ENCODE peak calls at places on chromosomes 3 and 15, in four cellular contexts. One of them, this sample, is unnamed.

GRCh38 chr3:67783281-67784250 is 129.2 kb upstream of the SUCLG2 start:
- DNase-seq in HepG2: no peak
- DNase-seq in GM12878: no peak
- DNase-seq in K562: no peak
- DNase-seq in this sample: no peak

GRCh38 chr3:187963677-187964385 is 190.1 kb upstream of the LPP start:
- DNase-seq in K562: no peak
- DNase-seq in GM12878: no peak
- DNase-seq in HepG2: no peak
- DNase-seq in this sample: no peak

GRCh38 chr15:45594322-45594721 is 7.1 kb downstream of the BLOC1S6 start:
- DNase-seq in GM12878: no peak
- DNase-seq in HepG2: no peak
- DNase-seq in K562: no peak
- DNase-seq in this sample: no peak

GRCh38 chr3:76372497-76372896 is 587.1 kb upstream of the ZNF717 start:
- DNase-seq in GM12878: no peak
- DNase-seq in HepG2: no peak
- DNase-seq in K562: no peak
- DNase-seq in this sample: no peak

GRCh38 chr15:43977072-43977884 is 150.5 kb downstream of the WDR76 start:
- DNase-seq in HepG2: peak; percentile 22
- DNase-seq in GM12878: peak; percentile 63
- DNase-seq in K562: no peak
- DNase-seq in this sample: no peak

GRCh38 chr3:171972965-171973364 is 66.4 kb upstream of the FNDC3B start:
- DNase-seq in HepG2: no peak
- DNase-seq in GM12878: no peak
- DNase-seq in K562: no peak
- DNase-seq in this sample: no peak

GRCh38 chr15:78536134-78536533 is 4.1 kb upstream of the PSMA4 start:
- DNase-seq in K562: no peak
- DNase-seq in HepG2: no peak
- DNase-seq in GM12878: no peak
- DNase-seq in this sample: no peak

GRCh38 chr3:178112134-178112533 is 424.1 kb upstream of the KCNMB2 start:
- DNase-seq in HepG2: no peak
- DNase-seq in GM12878: no peak
- DNase-seq in K562: peak; percentile 57
- DNase-seq in this sample: peak; percentile 16

GRCh38 chr3:134804508-134805480 is 9.7 kb downstream of the EPHB1 start:
- DNase-seq in K562: no peak
- DNase-seq in GM12878: no peak
- DNase-seq in HepG2: no peak
- DNase-seq in this sample: no peak

GRCh38 chr3:26622634-26623408 is at the start of gene LRRC3B:
- DNase-seq in K562: no peak
- DNase-seq in GM12878: no peak
- DNase-seq in HepG2: no peak
- DNase-seq in this sample: peak; percentile 76

GRCh38 chr3:23861689-23862088 is 55.1 kb downstream of the NKIRAS1 start:
- DNase-seq in K562: no peak
- DNase-seq in GM12878: no peak
- DNase-seq in HepG2: no peak
- DNase-seq in this sample: no peak

GRCh38 chr3:23867400-23867799 is 49.4 kb downstream of the NKIRAS1 start:
- DNase-seq in K562: no peak
- DNase-seq in GM12878: no peak
- DNase-seq in HepG2: no peak
- DNase-seq in this sample: no peak

GRCh38 chr3:23863060-23863459 is 53.7 kb downstream of the NKIRAS1 start:
- DNase-seq in HepG2: no peak
- DNase-seq in K562: no peak
- DNase-seq in GM12878: no peak
- DNase-seq in this sample: no peak

GRCh38 chr3:23864954-23865353 is 51.8 kb downstream of the NKIRAS1 start:
- DNase-seq in K562: no peak
- DNase-seq in GM12878: no peak
- DNase-seq in HepG2: no peak
- DNase-seq in this sample: no peak

GRCh38 chr3:23865595-23866396 is 51.0 kb downstream of the NKIRAS1 start:
- DNase-seq in GM12878: peak; percentile 45
- DNase-seq in K562: peak; percentile 20
- DNase-seq in HepG2: peak; percentile 65
- DNase-seq in this sample: peak; percentile 34
- TF ChIP-seq ATF3 in GM12878: no peak
- TF ChIP-seq ATF3 in K562: no peak
- TF ChIP-seq ATF3 in HepG2: no peak
- TF ChIP-seq ATF3 in this sample: no peak

GRCh38 chr3:59713971-59714370 is 664.1 kb upstream of the CFAP20DC start:
- DNase-seq in HepG2: no peak
- DNase-seq in K562: no peak
- DNase-seq in GM12878: no peak
- DNase-seq in this sample: no peak

DNA sequence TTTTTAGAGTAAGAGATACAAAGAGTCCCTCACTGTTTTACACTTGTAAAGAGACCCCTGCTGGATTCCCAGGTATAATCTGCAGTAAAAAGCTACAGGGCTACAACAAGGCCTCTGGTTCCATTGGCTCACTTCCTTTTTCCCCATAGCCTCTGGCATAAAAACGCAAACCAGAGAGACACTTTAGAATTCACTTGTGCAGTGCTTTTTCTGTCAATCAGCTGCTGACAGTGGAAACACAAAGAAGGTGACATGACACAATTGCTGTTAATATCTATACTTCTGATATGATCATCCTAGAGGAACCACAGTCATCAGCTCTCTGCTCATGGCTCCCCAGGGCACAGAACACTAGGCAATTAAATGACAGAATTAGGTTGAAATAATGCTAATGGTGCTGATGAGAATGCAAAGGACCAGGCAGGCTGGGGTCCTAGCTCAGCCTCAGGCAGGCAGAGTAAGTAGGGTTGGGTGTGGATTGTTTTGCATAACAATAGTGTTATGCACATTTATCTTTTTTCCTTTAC is 667.9 kb upstream of the CFAP20DC start:
- DNase-seq in HepG2: no peak
- DNase-seq in K562: no peak
- DNase-seq in GM12878: no peak
- DNase-seq in this sample: no peak
- TF ChIP-seq ESRRA in HepG2: no peak
- TF ChIP-seq ESRRA in K562: no peak
- TF ChIP-seq ESRRA in GM12878: no peak
- TF ChIP-seq ESRRA in this sample: no peak

DNA sequence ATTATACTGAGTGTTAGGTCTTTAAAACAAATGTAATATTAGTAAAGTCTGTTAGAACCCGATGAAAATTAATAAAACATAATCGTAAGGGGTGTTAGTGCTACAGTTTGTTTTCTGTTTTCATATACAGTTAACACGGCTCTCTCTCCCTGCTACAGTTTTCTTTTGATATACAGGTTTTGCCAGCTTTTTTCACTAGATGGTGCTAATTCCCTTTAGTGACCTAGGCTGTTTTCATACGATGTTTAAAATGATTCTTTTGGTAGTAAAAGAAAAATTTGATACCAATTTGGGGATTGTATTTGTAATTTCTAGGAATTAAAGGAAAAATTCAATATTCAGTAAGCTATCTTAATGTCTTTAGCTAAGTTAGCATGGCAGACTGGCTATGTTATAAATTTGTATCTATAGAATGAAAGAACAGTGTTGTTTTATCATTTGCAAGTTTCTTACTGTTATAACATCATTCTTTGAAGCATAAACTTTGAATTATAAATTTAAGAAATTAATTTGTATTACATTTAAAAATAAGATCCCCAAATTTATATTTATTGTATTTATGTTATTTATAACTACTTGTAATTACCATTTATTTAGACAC is 11.5 kb downstream of the APH1B start:
- DNase-seq in K562: peak; percentile 69
- DNase-seq in GM12878: no peak
- DNase-seq in HepG2: peak; percentile 52
- DNase-seq in this sample: no peak
- TF ChIP-seq ATF3 in K562: no peak
- TF ChIP-seq ATF3 in GM12878: no peak
- TF ChIP-seq ATF3 in HepG2: no peak
- TF ChIP-seq ATF3 in this sample: no peak

DNA sequence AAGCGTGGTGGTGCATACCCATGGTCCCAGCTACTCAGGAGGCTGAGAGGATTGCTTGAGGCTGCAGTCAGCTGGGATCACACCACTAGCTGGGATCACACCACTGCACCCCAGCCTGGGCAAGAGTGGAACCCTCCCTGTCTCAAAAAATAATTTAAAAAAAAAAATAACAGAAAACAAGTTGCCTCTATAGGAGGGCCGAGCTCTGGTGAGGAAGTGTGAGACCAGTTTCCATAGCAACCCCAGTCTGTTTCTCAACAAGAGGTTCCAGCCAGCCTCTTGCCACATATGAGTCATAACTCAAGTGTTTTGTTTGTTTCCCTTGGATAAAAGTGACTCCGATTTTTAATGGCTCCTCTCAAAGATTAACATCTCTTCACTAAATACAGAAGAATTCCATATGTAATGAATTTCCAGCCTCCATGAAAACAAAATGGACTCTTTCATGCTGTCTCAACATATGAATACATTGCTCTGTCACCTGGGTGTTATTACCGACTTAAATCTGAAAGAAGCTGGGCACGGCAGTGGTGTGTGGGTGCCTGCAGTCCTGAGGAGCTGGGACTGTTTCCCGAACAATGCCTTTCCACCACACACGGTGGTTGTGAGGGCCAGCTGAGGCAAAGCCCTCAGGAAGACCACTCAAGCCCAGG is 19.7 kb downstream of the TMEM43 start:
- DNase-seq in HepG2: peak; percentile 96
- DNase-seq in GM12878: peak; percentile 52
- DNase-seq in K562: peak; percentile 85
- DNase-seq in this sample: no peak
- TF ChIP-seq ESRRA in HepG2: no peak
- TF ChIP-seq ESRRA in GM12878: no peak
- TF ChIP-seq ESRRA in K562: no peak
- TF ChIP-seq ESRRA in this sample: no peak

DNA sequence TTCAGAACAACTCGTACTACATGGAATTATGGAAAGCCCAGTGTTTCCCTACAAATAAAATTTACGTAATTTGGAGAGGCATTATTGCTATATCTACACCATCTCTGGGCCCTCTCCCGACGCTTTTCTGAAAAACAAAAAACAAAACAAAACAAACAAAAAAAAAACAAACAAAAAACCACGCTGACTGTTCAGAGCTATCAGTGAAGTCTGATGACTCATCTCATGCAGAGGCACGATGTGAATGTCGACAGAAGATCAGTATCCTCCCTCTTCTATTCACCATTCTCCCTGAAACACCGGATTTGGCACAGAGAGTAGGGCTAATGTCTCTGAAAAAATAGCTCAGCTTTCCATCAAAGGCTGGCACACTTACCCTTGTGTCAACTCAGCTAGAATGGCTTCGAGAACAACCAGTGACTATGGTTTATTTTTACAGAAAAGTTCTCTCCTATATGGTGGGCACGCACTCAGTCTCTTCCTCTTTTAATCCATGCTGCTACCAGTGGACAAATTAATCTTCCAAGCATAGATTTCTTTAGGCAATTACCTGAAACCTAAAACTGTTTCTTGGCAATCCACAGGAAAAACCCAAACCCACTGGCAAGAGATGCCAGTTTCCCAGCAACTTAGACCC is 1.5 kb downstream of the CRBN start:
- DNase-seq in HepG2: peak; percentile 14
- DNase-seq in K562: peak; percentile 36
- DNase-seq in GM12878: no peak
- DNase-seq in this sample: no peak
- TF ChIP-seq ATF3 in HepG2: no peak
- TF ChIP-seq ATF3 in K562: no peak
- TF ChIP-seq ATF3 in GM12878: no peak
- TF ChIP-seq ATF3 in this sample: no peak

GRCh38 chr15:58474741-58475323 is 43.0 kb downstream of the LIPC start:
- DNase-seq in K562: no peak
- DNase-seq in GM12878: no peak
- DNase-seq in HepG2: no peak
- DNase-seq in this sample: no peak

GRCh38 chr15:58476525-58477162 is 44.9 kb downstream of the LIPC start:
- DNase-seq in K562: no peak
- DNase-seq in GM12878: no peak
- DNase-seq in HepG2: peak; percentile 75
- DNase-seq in this sample: no peak

GRCh38 chr15:58473720-58474119 is 41.9 kb downstream of the LIPC start:
- DNase-seq in K562: no peak
- DNase-seq in HepG2: no peak
- DNase-seq in GM12878: peak; percentile 63
- DNase-seq in this sample: no peak

GRCh38 chr15:58477228-58477627 is 45.4 kb downstream of the LIPC start:
- DNase-seq in GM12878: no peak
- DNase-seq in K562: no peak
- DNase-seq in HepG2: no peak
- DNase-seq in this sample: no peak

DNA sequence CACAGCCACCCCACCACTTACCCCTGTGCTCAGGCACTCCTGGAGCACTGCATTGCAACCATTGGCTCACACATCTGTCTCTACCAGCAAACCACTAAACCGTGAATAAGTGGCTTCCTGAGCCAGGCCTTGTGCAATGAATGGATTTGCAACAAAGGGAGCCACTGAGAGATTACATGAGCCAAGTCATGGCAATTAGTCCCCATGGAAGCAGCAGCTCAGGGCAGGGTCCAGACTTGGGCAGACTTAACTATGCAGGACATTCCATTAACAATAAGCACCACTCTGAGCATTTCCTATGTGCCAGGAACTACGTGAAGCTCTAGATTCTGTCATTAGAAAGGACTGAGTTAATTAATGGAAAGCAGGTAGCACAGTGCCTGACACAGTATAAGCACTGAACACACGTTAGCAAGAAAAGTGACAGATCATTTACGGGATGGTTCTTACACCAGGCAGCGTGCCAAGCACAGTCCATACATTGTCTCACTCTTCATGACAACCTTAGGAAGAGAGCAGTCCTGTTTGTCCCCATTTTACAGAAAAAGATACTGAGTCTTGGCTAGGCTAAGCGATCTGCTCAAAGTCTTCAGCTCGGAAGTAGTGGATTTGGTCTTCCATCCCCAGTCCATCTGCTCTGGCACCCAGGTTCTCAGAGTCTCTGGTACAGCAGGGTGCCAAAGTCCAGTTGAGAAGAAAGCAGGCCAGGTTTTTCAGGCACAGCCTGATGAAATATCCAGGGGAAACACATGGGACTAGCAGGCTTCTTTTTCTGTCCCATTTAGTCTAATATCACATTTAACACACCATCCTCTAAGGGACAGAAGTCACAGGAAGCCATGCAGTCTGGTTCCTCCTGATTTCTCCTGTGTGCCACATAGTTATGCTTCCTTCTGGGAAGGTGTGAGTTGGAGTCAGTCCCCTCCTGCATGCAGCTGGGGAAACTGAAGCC is 44.1 kb downstream of the LIPC start:
- DNase-seq in K562: no peak
- DNase-seq in GM12878: no peak
- DNase-seq in HepG2: peak; percentile 94
- DNase-seq in this sample: no peak
- TF ChIP-seq ESRRA in K562: no peak
- TF ChIP-seq ESRRA in GM12878: no peak
- TF ChIP-seq ESRRA in HepG2: no peak
- TF ChIP-seq ESRRA in this sample: no peak

GRCh38 chr15:101497017-101497416 is 7.5 kb upstream of the PCSK6 start:
- DNase-seq in GM12878: no peak
- DNase-seq in K562: no peak
- DNase-seq in HepG2: no peak
- DNase-seq in this sample: no peak
- TF ChIP-seq ATF3 in GM12878: no peak
- TF ChIP-seq ATF3 in K562: no peak
- TF ChIP-seq ATF3 in HepG2: no peak
- TF ChIP-seq ATF3 in this sample: no peak

This sample was measured in WTC11.